ENCODE peak calls at places on chromosome 19, in seven cellular contexts. One of them, this sample, is unnamed.

GRCh38 chr19:11887618-11888531 is at the start of gene ZNF69:
- DNase-seq in thoracic aorta: peak; percentile 51
- DNase-seq in fibroblast of the aortic adventitia: peak; percentile 50
- DNase-seq in naive thymus-derived CD4-positive, alpha-beta T cell: peak; percentile 62
- DNase-seq in fibroblast of lung: peak; percentile 63
- DNase-seq in astrocyte of the spinal cord: peak; percentile 65
- DNase-seq in right cardiac atrium: peak; percentile 95
- DNase-seq in this sample: peak; percentile 91

GRCh38 chr19:10876459-10877240 is 5.3 kb downstream of the CARM1 start:
- DNase-seq in astrocyte of the spinal cord: no peak
- DNase-seq in right cardiac atrium: no peak
- DNase-seq in fibroblast of lung: no peak
- DNase-seq in thoracic aorta: peak; percentile 25
- DNase-seq in fibroblast of the aortic adventitia: no peak
- DNase-seq in naive thymus-derived CD4-positive, alpha-beta T cell: no peak
- DNase-seq in this sample: no peak

GRCh38 chr19:925087-925911 is 536 bp upstream of the ARID3A start:
- DNase-seq in astrocyte of the spinal cord: peak; percentile 91
- DNase-seq in right cardiac atrium: peak; percentile 92
- DNase-seq in fibroblast of the aortic adventitia: peak; percentile 77
- DNase-seq in thoracic aorta: no peak
- DNase-seq in fibroblast of lung: peak; percentile 82
- DNase-seq in naive thymus-derived CD4-positive, alpha-beta T cell: peak; percentile 80
- DNase-seq in this sample: peak; percentile 68

GRCh38 chr19:52942371-52943133 is 19.3 kb upstream of the ZNF888 start:
- DNase-seq in fibroblast of lung: peak; percentile 77
- DNase-seq in right cardiac atrium: peak; percentile 98
- DNase-seq in fibroblast of the aortic adventitia: peak; percentile 73
- DNase-seq in naive thymus-derived CD4-positive, alpha-beta T cell: peak; percentile 98
- DNase-seq in thoracic aorta: peak; percentile 62
- DNase-seq in astrocyte of the spinal cord: peak; percentile 80
- DNase-seq in this sample: peak; percentile 95

GRCh38 chr19:455851-456546 is 4.8 kb downstream of the SHC2 start:
- DNase-seq in naive thymus-derived CD4-positive, alpha-beta T cell: no peak
- DNase-seq in fibroblast of lung: no peak
- DNase-seq in fibroblast of the aortic adventitia: no peak
- DNase-seq in thoracic aorta: no peak
- DNase-seq in astrocyte of the spinal cord: no peak
- DNase-seq in right cardiac atrium: peak; percentile 44
- DNase-seq in this sample: no peak

GRCh38 chr19:36986601-36987000 is 70.5 kb downstream of the ZNF568 start:
- DNase-seq in astrocyte of the spinal cord: no peak
- DNase-seq in fibroblast of lung: no peak
- DNase-seq in thoracic aorta: no peak
- DNase-seq in naive thymus-derived CD4-positive, alpha-beta T cell: no peak
- DNase-seq in fibroblast of the aortic adventitia: no peak
- DNase-seq in right cardiac atrium: no peak
- DNase-seq in this sample: no peak

GRCh38 chr19:45443462-45444317 is 20.0 kb upstream of the ERCC1 start:
- DNase-seq in astrocyte of the spinal cord: peak; percentile 85
- DNase-seq in fibroblast of lung: peak; percentile 84
- DNase-seq in right cardiac atrium: peak; percentile 99
- DNase-seq in fibroblast of the aortic adventitia: peak; percentile 81
- DNase-seq in naive thymus-derived CD4-positive, alpha-beta T cell: no peak
- DNase-seq in thoracic aorta: peak; percentile 95
- DNase-seq in this sample: peak; percentile 98

GRCh38 chr19:2578911-2579677 is 103.2 kb downstream of the GADD45B start:
- DNase-seq in fibroblast of the aortic adventitia: peak; percentile 93
- DNase-seq in right cardiac atrium: peak; percentile 96
- DNase-seq in astrocyte of the spinal cord: peak; percentile 95
- DNase-seq in thoracic aorta: peak; percentile 70
- DNase-seq in fibroblast of lung: peak; percentile 93
- DNase-seq in naive thymus-derived CD4-positive, alpha-beta T cell: peak; percentile 47
- DNase-seq in this sample: peak; percentile 91

GRCh38 chr19:14559916-14560775 is 11.7 kb downstream of the NDUFB7 start:
- DNase-seq in right cardiac atrium: peak; percentile 82
- DNase-seq in thoracic aorta: no peak
- DNase-seq in naive thymus-derived CD4-positive, alpha-beta T cell: no peak
- DNase-seq in astrocyte of the spinal cord: no peak
- DNase-seq in fibroblast of the aortic adventitia: no peak
- DNase-seq in fibroblast of lung: no peak
- DNase-seq in this sample: no peak

GRCh38 chr19:17957149-17957849 is 9.6 kb upstream of the KCNN1 start:
- DNase-seq in right cardiac atrium: no peak
- DNase-seq in astrocyte of the spinal cord: no peak
- DNase-seq in naive thymus-derived CD4-positive, alpha-beta T cell: no peak
- DNase-seq in thoracic aorta: no peak
- DNase-seq in fibroblast of lung: no peak
- DNase-seq in fibroblast of the aortic adventitia: no peak
- DNase-seq in this sample: no peak

GRCh38 chr19:10655457-10656312 is 1.5 kb downstream of the ILF3 start:
- DNase-seq in thoracic aorta: no peak
- DNase-seq in fibroblast of the aortic adventitia: peak; percentile 23
- DNase-seq in astrocyte of the spinal cord: peak; percentile 26
- DNase-seq in right cardiac atrium: no peak
- DNase-seq in fibroblast of lung: no peak
- DNase-seq in naive thymus-derived CD4-positive, alpha-beta T cell: no peak
- DNase-seq in this sample: peak; percentile 38

GRCh38 chr19:29624489-29625210 is 18.6 kb downstream of the POP4 start:
- DNase-seq in fibroblast of lung: no peak
- DNase-seq in right cardiac atrium: no peak
- DNase-seq in naive thymus-derived CD4-positive, alpha-beta T cell: no peak
- DNase-seq in astrocyte of the spinal cord: no peak
- DNase-seq in fibroblast of the aortic adventitia: no peak
- DNase-seq in thoracic aorta: no peak
- DNase-seq in this sample: no peak

GRCh38 chr19:27764186-27764804 is 1448.7 kb downstream of the UQCRFS1 start:
- DNase-seq in fibroblast of the aortic adventitia: no peak
- DNase-seq in fibroblast of lung: no peak
- DNase-seq in naive thymus-derived CD4-positive, alpha-beta T cell: no peak
- DNase-seq in right cardiac atrium: no peak
- DNase-seq in thoracic aorta: no peak
- DNase-seq in astrocyte of the spinal cord: no peak
- DNase-seq in this sample: no peak

GRCh38 chr19:49553451-49554271 is 25.9 kb downstream of the RCN3 start:
- DNase-seq in fibroblast of lung: no peak
- DNase-seq in thoracic aorta: no peak
- DNase-seq in right cardiac atrium: no peak
- DNase-seq in fibroblast of the aortic adventitia: peak; percentile 53
- DNase-seq in naive thymus-derived CD4-positive, alpha-beta T cell: peak; percentile 31
- DNase-seq in astrocyte of the spinal cord: peak; percentile 70
- DNase-seq in this sample: no peak

GRCh38 chr19:4811328-4812131 is 20.0 kb downstream of the TICAM1 start:
- DNase-seq in thoracic aorta: peak; percentile 44
- DNase-seq in fibroblast of the aortic adventitia: peak; percentile 59
- DNase-seq in naive thymus-derived CD4-positive, alpha-beta T cell: peak; percentile 81
- DNase-seq in right cardiac atrium: peak; percentile 94
- DNase-seq in fibroblast of lung: peak; percentile 53
- DNase-seq in astrocyte of the spinal cord: peak; percentile 50
- DNase-seq in this sample: peak; percentile 60

GRCh38 chr19:5259750-5260149 is 80.9 kb downstream of the PTPRS start:
- DNase-seq in fibroblast of the aortic adventitia: no peak
- DNase-seq in thoracic aorta: no peak
- DNase-seq in naive thymus-derived CD4-positive, alpha-beta T cell: no peak
- DNase-seq in astrocyte of the spinal cord: no peak
- DNase-seq in fibroblast of lung: no peak
- DNase-seq in right cardiac atrium: peak; percentile 3
- DNase-seq in this sample: no peak

GRCh38 chr19:50003810-50004419 is 21.3 kb downstream of the VRK3 start:
- DNase-seq in naive thymus-derived CD4-positive, alpha-beta T cell: no peak
- DNase-seq in astrocyte of the spinal cord: peak; percentile 91
- DNase-seq in thoracic aorta: peak; percentile 59
- DNase-seq in fibroblast of lung: peak; percentile 95
- DNase-seq in right cardiac atrium: no peak
- DNase-seq in fibroblast of the aortic adventitia: peak; percentile 98
- DNase-seq in this sample: no peak

GRCh38 chr19:27918818-27919217 is 1294.1 kb downstream of the UQCRFS1 start:
- DNase-seq in fibroblast of the aortic adventitia: no peak
- DNase-seq in thoracic aorta: no peak
- DNase-seq in astrocyte of the spinal cord: no peak
- DNase-seq in fibroblast of lung: no peak
- DNase-seq in naive thymus-derived CD4-positive, alpha-beta T cell: no peak
- DNase-seq in right cardiac atrium: no peak
- DNase-seq in this sample: no peak

GRCh38 chr19:6532244-6532999 is 1.6 kb downstream of the TNFSF9 start:
- DNase-seq in naive thymus-derived CD4-positive, alpha-beta T cell: no peak
- DNase-seq in fibroblast of the aortic adventitia: no peak
- DNase-seq in fibroblast of lung: no peak
- DNase-seq in astrocyte of the spinal cord: no peak
- DNase-seq in right cardiac atrium: no peak
- DNase-seq in thoracic aorta: no peak
- DNase-seq in this sample: no peak
- H3K4me3 ChIP-seq in naive thymus-derived CD4-positive, alpha-beta T cell: peak overlapping the region; percentile 36
- H3K4me3 ChIP-seq in fibroblast of the aortic adventitia: peak overlapping the region; percentile 96
- H3K4me3 ChIP-seq in fibroblast of lung: peak overlapping the region; percentile 7
- H3K4me3 ChIP-seq in astrocyte of the spinal cord: peak overlapping the region; percentile 67
- H3K4me3 ChIP-seq in right cardiac atrium: no peak overlapping the region
- H3K4me3 ChIP-seq in thoracic aorta: peak overlapping the region; percentile 4
- H3K4me3 ChIP-seq in this sample: no peak overlapping the region

DNA sequence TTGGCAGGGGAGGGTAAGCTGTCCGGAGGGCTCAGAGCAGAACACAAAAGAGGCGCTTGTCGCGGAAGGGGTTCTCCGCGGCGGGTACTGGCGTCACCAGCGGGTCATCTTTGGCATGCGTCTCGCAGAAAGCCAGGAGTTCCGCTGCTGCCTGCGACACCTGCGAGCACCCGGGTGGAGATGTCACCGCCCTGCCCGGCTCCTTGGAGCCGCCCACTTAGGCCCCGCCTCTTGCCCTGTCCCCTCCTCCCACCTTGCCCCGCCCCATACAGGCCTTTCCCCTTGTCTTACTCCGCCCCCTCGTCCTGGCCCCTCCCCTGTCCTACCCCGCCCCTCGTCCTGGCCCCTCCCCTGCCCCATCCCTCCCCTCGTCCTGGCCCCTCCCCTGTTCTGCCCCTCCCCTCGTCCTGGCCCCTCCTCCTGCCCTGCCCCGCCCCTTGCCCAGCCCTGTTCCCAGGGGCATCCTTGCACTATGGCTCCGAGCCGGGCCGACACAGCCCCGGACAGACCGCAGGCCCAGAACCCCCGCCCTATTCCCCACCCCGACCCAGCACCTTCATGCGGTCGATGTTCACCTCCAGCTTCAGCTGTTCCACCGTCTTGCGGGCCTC is 1.9 kb downstream of the GNG8 start:
- DNase-seq in fibroblast of the aortic adventitia: peak; percentile 73
- DNase-seq in naive thymus-derived CD4-positive, alpha-beta T cell: peak; percentile 98
- DNase-seq in astrocyte of the spinal cord: peak; percentile 84
- DNase-seq in right cardiac atrium: peak; percentile 93
- DNase-seq in fibroblast of lung: peak; percentile 62
- DNase-seq in thoracic aorta: peak; percentile 57
- DNase-seq in this sample: peak; percentile 92
- H3K4me3 ChIP-seq in fibroblast of the aortic adventitia: peak overlapping the region; percentile 44
- H3K4me3 ChIP-seq in naive thymus-derived CD4-positive, alpha-beta T cell: peak overlapping the region; percentile 62
- H3K4me3 ChIP-seq in astrocyte of the spinal cord: peak overlapping the region; percentile 34
- H3K4me3 ChIP-seq in right cardiac atrium: peak overlapping the region; percentile 34
- H3K4me3 ChIP-seq in fibroblast of lung: peak overlapping the region; percentile 32
- H3K4me3 ChIP-seq in thoracic aorta: peak overlapping the region; percentile 71
- H3K4me3 ChIP-seq in this sample: peak overlapping the region; percentile 7

DNA sequence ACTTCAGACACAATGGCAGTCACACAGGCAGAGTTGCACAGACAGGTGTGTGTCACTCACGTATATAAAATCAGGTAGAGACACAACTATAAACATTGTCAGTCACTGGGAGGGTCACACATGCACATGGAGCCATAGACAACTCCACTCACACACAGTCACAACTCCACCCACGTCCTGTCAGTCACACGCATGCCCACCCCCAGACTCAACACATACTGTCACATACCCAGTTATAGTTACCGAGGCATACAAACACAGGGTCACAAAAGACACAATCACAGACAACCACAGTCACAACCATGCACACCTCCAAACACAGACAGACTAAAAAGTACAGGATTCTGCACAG is 1.5 kb downstream of the NUMBL start:
- DNase-seq in right cardiac atrium: no peak
- DNase-seq in thoracic aorta: no peak
- DNase-seq in astrocyte of the spinal cord: no peak
- DNase-seq in fibroblast of the aortic adventitia: peak; percentile 16
- DNase-seq in fibroblast of lung: peak; percentile 12
- DNase-seq in naive thymus-derived CD4-positive, alpha-beta T cell: no peak
- DNase-seq in this sample: no peak
- H3K4me3 ChIP-seq in right cardiac atrium: peak overlapping the region; percentile 90
- H3K4me3 ChIP-seq in thoracic aorta: peak overlapping the region; percentile 96
- H3K4me3 ChIP-seq in astrocyte of the spinal cord: peak overlapping the region; percentile 95
- H3K4me3 ChIP-seq in fibroblast of the aortic adventitia: peak overlapping the region; percentile 100
- H3K4me3 ChIP-seq in fibroblast of lung: peak overlapping the region; percentile 96
- H3K4me3 ChIP-seq in naive thymus-derived CD4-positive, alpha-beta T cell: no peak overlapping the region
- H3K4me3 ChIP-seq in this sample: peak overlapping the region; percentile 84

GRCh38 chr19:34678421-34678820 is 943 bp downstream of the ZNF302 start:
- DNase-seq in thoracic aorta: no peak
- DNase-seq in right cardiac atrium: no peak
- DNase-seq in astrocyte of the spinal cord: no peak
- DNase-seq in fibroblast of lung: no peak
- DNase-seq in fibroblast of the aortic adventitia: no peak
- DNase-seq in naive thymus-derived CD4-positive, alpha-beta T cell: no peak
- DNase-seq in this sample: no peak

GRCh38 chr19:34678085-34678412 is 571 bp downstream of the ZNF302 start:
- DNase-seq in fibroblast of the aortic adventitia: no peak
- DNase-seq in naive thymus-derived CD4-positive, alpha-beta T cell: no peak
- DNase-seq in thoracic aorta: no peak
- DNase-seq in fibroblast of lung: no peak
- DNase-seq in right cardiac atrium: no peak
- DNase-seq in astrocyte of the spinal cord: no peak
- DNase-seq in this sample: no peak

GRCh38 chr19:34676697-34677385 is at the start of gene SCGB2B2:
- DNase-seq in naive thymus-derived CD4-positive, alpha-beta T cell: no peak
- DNase-seq in fibroblast of lung: no peak
- DNase-seq in right cardiac atrium: peak; percentile 82
- DNase-seq in fibroblast of the aortic adventitia: no peak
- DNase-seq in thoracic aorta: no peak
- DNase-seq in astrocyte of the spinal cord: no peak
- DNase-seq in this sample: no peak

GRCh38 chr19:34675919-34676318 is 1.0 kb downstream of the SCGB2B2 start:
- DNase-seq in right cardiac atrium: no peak
- DNase-seq in fibroblast of lung: no peak
- DNase-seq in fibroblast of the aortic adventitia: no peak
- DNase-seq in naive thymus-derived CD4-positive, alpha-beta T cell: no peak
- DNase-seq in astrocyte of the spinal cord: no peak
- DNase-seq in thoracic aorta: no peak
- DNase-seq in this sample: no peak

DNA sequence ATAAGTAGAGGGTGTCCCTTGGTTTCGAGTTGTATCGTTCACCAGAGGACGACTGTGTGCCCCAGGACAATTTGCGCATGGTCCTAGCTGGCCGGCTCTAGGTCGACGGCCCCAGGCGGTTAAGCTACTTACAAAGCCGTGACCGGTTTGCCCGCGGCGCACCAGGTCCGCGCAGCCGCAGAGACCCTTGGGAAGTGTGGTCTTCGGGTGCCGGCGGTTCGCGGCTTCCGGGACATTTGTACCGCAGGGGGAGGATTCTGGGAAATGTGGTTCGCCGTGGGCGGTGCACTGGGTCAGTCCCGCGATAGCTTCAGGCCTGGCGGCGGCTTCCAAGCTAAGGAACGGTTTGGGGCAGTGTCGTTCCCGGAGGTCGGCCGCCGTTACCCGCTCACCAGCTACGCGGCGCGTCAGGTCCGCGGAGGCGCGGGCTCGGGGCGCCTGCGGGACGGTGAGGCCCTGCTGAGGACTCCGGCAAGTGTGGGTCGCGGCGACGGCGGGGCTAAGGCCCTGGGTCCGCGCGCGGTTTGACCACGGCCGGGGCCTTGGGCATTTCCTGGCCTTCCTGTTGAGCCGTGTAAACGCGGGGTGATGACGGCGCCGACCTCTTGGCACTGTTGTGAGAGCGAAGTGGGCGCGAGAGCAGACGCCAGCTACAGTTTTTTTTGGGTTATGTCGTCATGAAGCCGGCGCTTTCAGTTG is at the start of gene ZNF302:
- DNase-seq in thoracic aorta: peak; percentile 91
- DNase-seq in fibroblast of lung: peak; percentile 98
- DNase-seq in right cardiac atrium: peak; percentile 98
- DNase-seq in naive thymus-derived CD4-positive, alpha-beta T cell: peak; percentile 94
- DNase-seq in fibroblast of the aortic adventitia: peak; percentile 98
- DNase-seq in astrocyte of the spinal cord: peak; percentile 99
- DNase-seq in this sample: peak; percentile 97
- H3K4me3 ChIP-seq in thoracic aorta: peak within 1 kb of the TSS; percentile 82
- H3K4me3 ChIP-seq in fibroblast of lung: peak within 1 kb of the TSS; percentile 80
- H3K4me3 ChIP-seq in right cardiac atrium: peak within 1 kb of the TSS; percentile 78
- H3K4me3 ChIP-seq in naive thymus-derived CD4-positive, alpha-beta T cell: peak within 1 kb of the TSS; percentile 93
- H3K4me3 ChIP-seq in fibroblast of the aortic adventitia: peak within 1 kb of the TSS; percentile 77
- H3K4me3 ChIP-seq in astrocyte of the spinal cord: peak within 1 kb of the TSS; percentile 70
- H3K4me3 ChIP-seq in this sample: peak within 1 kb of the TSS; percentile 74

This sample was measured in prostate gland.